ENCODE peak calls at places on chromosomes 2 and 18, in eight cellular contexts. U is cardiac muscle cell; R is NCI-H1417; M is right cardiac atrium; S is H1; J is NCI-H1092 treated with DMSO at 0.1 percent for 48 hours; A is CD8-positive, alpha-beta memory T cell; L is RWPE1. I is an unnamed sample.

GRCh38 chr2:217864960-217865359 is 137.8 kb downstream of the TNS1 start:
- DNase-seq in U (no peak), R (no peak), M (no peak), S (no peak), J (no peak), A (no peak), L (no peak), I (no peak)

GRCh38 chr18:37537868-37538525 is 27.6 kb downstream of the CELF4 start:
- DNase-seq in U (peak; percentile 75), R (peak; percentile 56), M (peak; percentile 74), S (peak; percentile 95), J (peak; percentile 38), A (no peak), L (peak; percentile 52), I (no peak)

GRCh38 chr18:75223687-75224347 is 13.2 kb downstream of the TSHZ1 start:
- DNase-seq in U (no peak), R (peak; percentile 74), M (no peak), S (no peak), J (peak; percentile 94), A (no peak), L (no peak), I (peak; percentile 84)

GRCh38 chr2:173354073-173354600 is 535 bp upstream of the CDCA7 start:
- DNase-seq in U (no peak), R (no peak), M (no peak), S (no peak), J (no peak), A (no peak), L (peak; percentile 65), I (no peak)

GRCh38 chr2:238446371-238446770 is 19.6 kb downstream of the ASB1 start:
- DNase-seq in U (no peak), R (no peak), M (no peak), S (peak; percentile 19), J (no peak), A (no peak), L (no peak), I (no peak)

GRCh38 chr18:21315741-21316187 is 73.7 kb downstream of the GREB1L start:
- DNase-seq in U (no peak), R (no peak), M (no peak), S (peak; percentile 71), J (no peak), A (no peak), L (no peak), I (no peak)

GRCh38 chr18:34643982-34644381 is 66.1 kb upstream of the DTNA start:
- DNase-seq in U (peak; percentile 34), R (no peak), M (no peak), S (no peak), J (peak; percentile 43), A (no peak), L (no peak), I (no peak)

GRCh38 chr18:67035026-67035425 is 431.1 kb upstream of the CDH19 start:
- DNase-seq in U (no peak), R (peak; percentile 13), M (no peak), S (no peak), J (no peak), A (no peak), L (no peak), I (no peak)

GRCh38 chr18:27608742-27609141 is 423.6 kb upstream of the CHST9 start:
- DNase-seq in U (peak; percentile 5), R (no peak), M (no peak), S (no peak), J (no peak), A (no peak), L (peak; percentile 2), I (no peak)

GRCh38 chr2:43749583-43749982 is 24.3 kb upstream of the DYNC2LI1 start:
- DNase-seq in U (no peak), R (no peak), M (no peak), S (no peak), J (no peak), A (no peak), L (no peak), I (no peak)

GRCh38 chr2:1510184-1510583 is 96.9 kb downstream of the TPO start:
- DNase-seq in U (no peak), R (no peak), M (no peak), S (no peak), J (no peak), A (no peak), L (no peak), I (no peak)

GRCh38 chr2:51247252-51247651 is 215.3 kb upstream of the NRXN1 start:
- DNase-seq in U (no peak), R (no peak), M (no peak), S (no peak), J (no peak), A (no peak), L (no peak), I (no peak)

GRCh38 chr2:237299897-237300296 is 114.1 kb downstream of the COL6A3 start:
- DNase-seq in U (peak; percentile 88), R (no peak), M (no peak), S (no peak), J (no peak), A (no peak), L (peak; percentile 85), I (peak; percentile 84)

GRCh38 chr2:156005999-156006712 is 326.4 kb downstream of the NR4A2 start:
- DNase-seq in U (no peak), R (no peak), M (no peak), S (no peak), J (no peak), A (no peak), L (no peak), I (no peak)

GRCh38 chr2:99818842-99819241 is 323.5 kb downstream of the AFF3 start:
- DNase-seq in U (peak; percentile 14), R (peak; percentile 4), M (no peak), S (no peak), J (peak; percentile 27), A (no peak), L (peak; percentile 52), I (no peak)

GRCh38 chr2:237779521-237779920 is 19.1 kb upstream of the RBM44 start:
- DNase-seq in U (no peak), R (no peak), M (no peak), S (no peak), J (no peak), A (no peak), L (no peak), I (no peak)